ENCODE peak calls at places on chromosome 13, in eight cellular contexts. One of them, this sample, is unnamed. For H3K9me3, the result is how much of the 10 kb centered on the place peaks cover.

GRCh38 chr13:76597868-76598267 is 288.3 kb downstream of the KCTD12 start:
- DNase-seq in heart right ventricle: no peak
- DNase-seq in PC-3: no peak
- DNase-seq in AG04450: no peak
- DNase-seq in SK-N-SH: no peak
- DNase-seq in esophagus muscularis mucosa: no peak
- DNase-seq in cardiac muscle cell: no peak
- DNase-seq in fibroblast of lung: no peak
- DNase-seq in this sample: no peak

GRCh38 chr13:95494082-95494681 is 58.3 kb upstream of the CLDN10 start:
- DNase-seq in SK-N-SH: peak
- DNase-seq in esophagus muscularis mucosa: no peak
- DNase-seq in fibroblast of lung: peak
- DNase-seq in PC-3: peak
- DNase-seq in cardiac muscle cell: peak
- DNase-seq in AG04450: peak
- DNase-seq in heart right ventricle: no peak
- DNase-seq in this sample: no peak

GRCh38 chr13:49439609-49440008 is 4.3 kb downstream of the CAB39L start:
- DNase-seq in esophagus muscularis mucosa: no peak
- DNase-seq in fibroblast of lung: no peak
- DNase-seq in PC-3: no peak
- DNase-seq in AG04450: no peak
- DNase-seq in heart right ventricle: no peak
- DNase-seq in cardiac muscle cell: no peak
- DNase-seq in SK-N-SH: no peak
- DNase-seq in this sample: no peak

GRCh38 chr13:23723463-23723862 is 153.3 kb downstream of the TNFRSF19 start:
- DNase-seq in PC-3: peak
- DNase-seq in esophagus muscularis mucosa: no peak
- DNase-seq in cardiac muscle cell: peak
- DNase-seq in heart right ventricle: no peak
- DNase-seq in fibroblast of lung: peak
- DNase-seq in AG04450: peak
- DNase-seq in SK-N-SH: no peak
- DNase-seq in this sample: no peak

GRCh38 chr13:43229506-43229905 is 206.1 kb downstream of the DNAJC15 start:
- DNase-seq in heart right ventricle: no peak
- DNase-seq in SK-N-SH: no peak
- DNase-seq in cardiac muscle cell: peak
- DNase-seq in PC-3: peak
- DNase-seq in esophagus muscularis mucosa: peak
- DNase-seq in fibroblast of lung: peak
- DNase-seq in AG04450: peak
- DNase-seq in this sample: no peak

GRCh38 chr13:33740134-33740538 is 77.8 kb upstream of the RFC3 start:
- DNase-seq in AG04450: no peak
- DNase-seq in esophagus muscularis mucosa: no peak
- DNase-seq in SK-N-SH: no peak
- DNase-seq in PC-3: peak
- DNase-seq in heart right ventricle: no peak
- DNase-seq in fibroblast of lung: peak
- DNase-seq in cardiac muscle cell: peak
- DNase-seq in this sample: no peak

GRCh38 chr13:79723462-79724116 is 242.6 kb downstream of the NDFIP2 start:
- DNase-seq in cardiac muscle cell: peak
- DNase-seq in SK-N-SH: no peak
- DNase-seq in esophagus muscularis mucosa: no peak
- DNase-seq in heart right ventricle: no peak
- DNase-seq in AG04450: no peak
- DNase-seq in PC-3: no peak
- DNase-seq in fibroblast of lung: no peak
- DNase-seq in this sample: no peak

GRCh38 chr13:45316210-45316799 is 24.7 kb downstream of the TPT1 start:
- DNase-seq in heart right ventricle: no peak
- DNase-seq in SK-N-SH: no peak
- DNase-seq in AG04450: no peak
- DNase-seq in fibroblast of lung: no peak
- DNase-seq in cardiac muscle cell: no peak
- DNase-seq in PC-3: no peak
- DNase-seq in esophagus muscularis mucosa: no peak
- DNase-seq in this sample: no peak

GRCh38 chr13:28440774-28441532 is 54.0 kb downstream of the FLT1 start:
- DNase-seq in heart right ventricle: no peak
- DNase-seq in SK-N-SH: no peak
- DNase-seq in esophagus muscularis mucosa: no peak
- DNase-seq in fibroblast of lung: no peak
- DNase-seq in AG04450: no peak
- DNase-seq in PC-3: no peak
- DNase-seq in cardiac muscle cell: no peak
- DNase-seq in this sample: no peak

GRCh38 chr13:112446347-112446861 is 70.2 kb downstream of the SPACA7 start:
- DNase-seq in heart right ventricle: no peak
- DNase-seq in fibroblast of lung: no peak
- DNase-seq in PC-3: no peak
- DNase-seq in AG04450: no peak
- DNase-seq in cardiac muscle cell: no peak
- DNase-seq in esophagus muscularis mucosa: peak
- DNase-seq in SK-N-SH: peak
- DNase-seq in this sample: no peak

GRCh38 chr13:80475718-80476117 is 134.8 kb upstream of the SPRY2 start:
- DNase-seq in fibroblast of lung: no peak
- DNase-seq in PC-3: no peak
- DNase-seq in heart right ventricle: no peak
- DNase-seq in cardiac muscle cell: no peak
- DNase-seq in esophagus muscularis mucosa: no peak
- DNase-seq in AG04450: no peak
- DNase-seq in SK-N-SH: no peak
- DNase-seq in this sample: no peak

GRCh38 chr13:58619396-58620113 is 988.0 kb downstream of the PCDH17 start:
- DNase-seq in cardiac muscle cell: no peak
- DNase-seq in PC-3: no peak
- DNase-seq in esophagus muscularis mucosa: no peak
- DNase-seq in AG04450: no peak
- DNase-seq in fibroblast of lung: peak
- DNase-seq in SK-N-SH: peak
- DNase-seq in heart right ventricle: no peak
- DNase-seq in this sample: no peak

GRCh38 chr13:47136659-47136975 is 239.8 kb upstream of the HTR2A start:
- DNase-seq in PC-3: no peak
- DNase-seq in heart right ventricle: no peak
- DNase-seq in esophagus muscularis mucosa: no peak
- DNase-seq in AG04450: no peak
- DNase-seq in cardiac muscle cell: no peak
- DNase-seq in fibroblast of lung: no peak
- DNase-seq in SK-N-SH: no peak
- DNase-seq in this sample: no peak

GRCh38 chr13:22211876-22212275 is 541.0 kb downstream of the FGF9 start:
- DNase-seq in heart right ventricle: no peak
- DNase-seq in PC-3: no peak
- DNase-seq in AG04450: no peak
- DNase-seq in SK-N-SH: no peak
- DNase-seq in esophagus muscularis mucosa: no peak
- DNase-seq in fibroblast of lung: no peak
- DNase-seq in cardiac muscle cell: no peak
- DNase-seq in this sample: no peak

GRCh38 chr13:82571653-82572052 is 1310.6 kb downstream of the SLITRK1 start:
- DNase-seq in SK-N-SH: no peak
- DNase-seq in cardiac muscle cell: no peak
- DNase-seq in fibroblast of lung: no peak
- DNase-seq in esophagus muscularis mucosa: no peak
- DNase-seq in AG04450: no peak
- DNase-seq in heart right ventricle: no peak
- DNase-seq in PC-3: peak
- DNase-seq in this sample: no peak

GRCh38 chr13:46639033-46639981 is 86.3 kb downstream of the LRCH1 start:
- DNase-seq in esophagus muscularis mucosa: no peak
- DNase-seq in PC-3: no peak
- DNase-seq in SK-N-SH: no peak
- DNase-seq in AG04450: no peak
- DNase-seq in fibroblast of lung: peak
- DNase-seq in heart right ventricle: no peak
- DNase-seq in cardiac muscle cell: no peak
- DNase-seq in this sample: no peak

DNA sequence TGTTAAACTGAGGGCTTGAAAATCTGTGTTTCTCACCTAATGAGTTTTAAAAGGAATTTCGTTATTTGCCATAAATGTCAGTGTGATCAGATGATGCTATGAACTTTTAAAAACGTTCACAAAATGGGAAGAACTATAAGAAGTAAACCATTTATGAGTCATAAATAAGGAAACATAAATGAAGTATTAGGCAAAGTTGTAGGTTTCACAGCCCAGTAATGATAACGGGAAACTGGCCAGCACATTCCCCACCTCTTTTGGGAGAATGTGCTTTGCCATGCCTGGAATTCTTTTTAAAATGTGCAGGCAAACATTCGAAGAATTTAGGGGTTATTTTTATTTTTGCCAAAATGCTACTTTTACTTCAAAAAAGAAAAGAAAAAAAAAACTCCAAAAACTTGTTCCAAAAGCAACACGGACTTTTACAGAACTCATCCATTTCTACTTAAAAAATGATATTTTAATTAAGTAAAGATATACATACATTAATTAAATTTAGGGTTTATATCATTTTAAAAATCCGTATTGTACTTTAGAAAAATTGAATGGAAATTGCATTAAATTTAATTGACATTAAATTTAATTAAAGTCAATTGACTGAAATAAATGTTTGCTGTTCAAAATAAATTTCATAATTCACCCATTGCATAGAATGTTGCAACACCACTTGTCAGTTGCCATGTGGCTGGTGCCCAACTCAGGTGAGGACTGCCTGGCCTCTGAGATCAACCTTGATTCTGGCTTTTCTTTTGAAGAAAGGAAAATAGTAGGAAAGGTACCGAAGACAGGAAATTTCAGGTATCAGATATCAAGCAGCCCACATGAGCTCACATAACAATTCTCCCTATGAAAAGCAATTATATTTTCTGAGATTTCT is 1198.5 kb downstream of the EFNB2 start:
- DNase-seq in fibroblast of lung: peak
- DNase-seq in AG04450: no peak
- DNase-seq in SK-N-SH: no peak
- DNase-seq in heart right ventricle: no peak
- DNase-seq in PC-3: no peak
- DNase-seq in esophagus muscularis mucosa: no peak
- DNase-seq in cardiac muscle cell: peak
- DNase-seq in this sample: no peak
- H3K9me3 ChIP-seq in fibroblast of lung: under half
- H3K9me3 ChIP-seq in AG04450: under half
- H3K9me3 ChIP-seq in SK-N-SH: under half
- H3K9me3 ChIP-seq in heart right ventricle: under half
- H3K9me3 ChIP-seq in PC-3: under half
- H3K9me3 ChIP-seq in esophagus muscularis mucosa: under half
- H3K9me3 ChIP-seq in cardiac muscle cell: under half
- H3K9me3 ChIP-seq in this sample: under half

GRCh38 chr13:34933786-34934185 is 8.3 kb upstream of the NBEA start:
- DNase-seq in esophagus muscularis mucosa: no peak
- DNase-seq in cardiac muscle cell: no peak
- DNase-seq in fibroblast of lung: no peak
- DNase-seq in SK-N-SH: no peak
- DNase-seq in PC-3: no peak
- DNase-seq in heart right ventricle: no peak
- DNase-seq in AG04450: no peak
- DNase-seq in this sample: no peak
- H3K4me3 ChIP-seq in esophagus muscularis mucosa: no peak
- H3K4me3 ChIP-seq in cardiac muscle cell: no peak
- H3K4me3 ChIP-seq in fibroblast of lung: no peak
- H3K4me3 ChIP-seq in SK-N-SH: no peak
- H3K4me3 ChIP-seq in PC-3: peak
- H3K4me3 ChIP-seq in heart right ventricle: no peak
- H3K4me3 ChIP-seq in AG04450: no peak
- H3K4me3 ChIP-seq in this sample: no peak

GRCh38 chr13:62697702-62698101 is 1282.1 kb upstream of the PCDH20 start:
- DNase-seq in esophagus muscularis mucosa: no peak
- DNase-seq in cardiac muscle cell: no peak
- DNase-seq in heart right ventricle: no peak
- DNase-seq in fibroblast of lung: no peak
- DNase-seq in PC-3: no peak
- DNase-seq in AG04450: no peak
- DNase-seq in SK-N-SH: no peak
- DNase-seq in this sample: no peak
- TF ChIP-seq CTCF in esophagus muscularis mucosa: no peak
- TF ChIP-seq CTCF in cardiac muscle cell: no peak
- TF ChIP-seq CTCF in heart right ventricle: no peak
- TF ChIP-seq CTCF in fibroblast of lung: no peak
- TF ChIP-seq CTCF in PC-3: no peak
- TF ChIP-seq CTCF in AG04450: no peak
- TF ChIP-seq CTCF in SK-N-SH: no peak
- TF ChIP-seq CTCF in this sample: no peak

GRCh38 chr13:48437381-48437780 is 24.5 kb upstream of the LPAR6 start:
- DNase-seq in cardiac muscle cell: peak
- DNase-seq in PC-3: no peak
- DNase-seq in esophagus muscularis mucosa: no peak
- DNase-seq in SK-N-SH: no peak
- DNase-seq in fibroblast of lung: peak
- DNase-seq in heart right ventricle: peak
- DNase-seq in AG04450: no peak
- DNase-seq in this sample: no peak

GRCh38 chr13:48431987-48432615 is 19.2 kb upstream of the LPAR6 start:
- DNase-seq in PC-3: no peak
- DNase-seq in heart right ventricle: no peak
- DNase-seq in esophagus muscularis mucosa: no peak
- DNase-seq in SK-N-SH: no peak
- DNase-seq in fibroblast of lung: peak
- DNase-seq in cardiac muscle cell: peak
- DNase-seq in AG04450: no peak
- DNase-seq in this sample: no peak

GRCh38 chr13:48431431-48431830 is 18.5 kb upstream of the LPAR6 start:
- DNase-seq in fibroblast of lung: peak
- DNase-seq in AG04450: no peak
- DNase-seq in PC-3: no peak
- DNase-seq in esophagus muscularis mucosa: no peak
- DNase-seq in cardiac muscle cell: peak
- DNase-seq in heart right ventricle: no peak
- DNase-seq in SK-N-SH: no peak
- DNase-seq in this sample: no peak

GRCh38 chr13:48434203-48434602 is 21.3 kb upstream of the LPAR6 start:
- DNase-seq in AG04450: no peak
- DNase-seq in heart right ventricle: no peak
- DNase-seq in fibroblast of lung: no peak
- DNase-seq in cardiac muscle cell: no peak
- DNase-seq in SK-N-SH: no peak
- DNase-seq in esophagus muscularis mucosa: no peak
- DNase-seq in PC-3: no peak
- DNase-seq in this sample: no peak

DNA sequence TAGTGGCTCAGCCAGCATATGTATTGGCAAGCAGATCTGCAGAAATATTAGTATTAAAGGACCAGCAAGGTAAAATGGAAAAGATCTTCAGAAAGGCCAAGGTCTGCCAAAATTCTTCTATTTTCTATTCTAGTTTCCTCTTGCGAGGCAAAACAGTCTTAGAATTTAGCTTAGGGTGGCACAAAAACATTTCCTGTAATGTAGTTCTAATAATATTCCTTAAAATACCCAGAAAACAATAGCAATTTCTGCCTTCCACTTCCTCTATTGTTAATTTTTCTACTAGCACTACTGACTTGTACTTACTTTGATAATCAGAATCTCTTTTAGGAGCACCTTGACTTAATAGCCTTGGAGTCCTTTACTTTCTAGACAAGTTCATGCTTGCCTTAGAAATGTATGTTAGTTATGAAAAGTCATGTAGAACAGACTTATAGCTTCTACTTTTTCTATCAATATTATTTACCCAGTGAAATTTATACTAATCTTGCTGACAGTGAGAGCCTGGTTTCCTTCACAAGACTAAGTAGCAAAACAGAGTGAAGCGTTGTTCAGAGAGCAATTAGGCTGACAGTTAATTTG is 23.8 kb upstream of the LPAR6 start:
- DNase-seq in AG04450: no peak
- DNase-seq in SK-N-SH: no peak
- DNase-seq in fibroblast of lung: no peak
- DNase-seq in cardiac muscle cell: peak
- DNase-seq in PC-3: no peak
- DNase-seq in heart right ventricle: no peak
- DNase-seq in esophagus muscularis mucosa: no peak
- DNase-seq in this sample: no peak
- H3K9me3 ChIP-seq in AG04450: under half
- H3K9me3 ChIP-seq in SK-N-SH: under half
- H3K9me3 ChIP-seq in fibroblast of lung: under half
- H3K9me3 ChIP-seq in cardiac muscle cell: under half
- H3K9me3 ChIP-seq in PC-3: under half
- H3K9me3 ChIP-seq in heart right ventricle: under half
- H3K9me3 ChIP-seq in esophagus muscularis mucosa: under half
- H3K9me3 ChIP-seq in this sample: under half